ENCODE peak calls at places on chromosomes 1 and 21, in eight cellular contexts. C is GM06990, Q is hepatocyte, L is foreskin fibroblast, R is left ventricle myocardium inferior, P is dorsolateral prefrontal cortex, O is esophagus muscularis mucosa, V is PC-3. Z is an unnamed sample.
A peak's percentile ranks its signal among the peaks of the same experiment; 100 is the strongest.

GRCh38 chr1:54407201-54407956 is 1.2 kb upstream of the SSBP3 start:
- DNase-seq in C (peak; percentile 76), Q (peak; percentile 93), L (peak; percentile 83), R (peak; percentile 39), P (peak; percentile 76), O (no peak), V (peak; percentile 90), Z (peak; percentile 83)

GRCh38 chr1:28370220-28371010 is 875 bp downstream of the PHACTR4 start:
- DNase-seq in C (no peak), Q (no peak), L (peak; percentile 41), R (no peak), P (peak; percentile 13), O (no peak), V (peak; percentile 55), Z (no peak)

GRCh38 chr21:44514746-44515358 is 25.1 kb downstream of the KRTAP10-1 start:
- DNase-seq in C (no peak), Q (no peak), L (no peak), R (no peak), P (no peak), O (no peak), V (no peak), Z (no peak)

GRCh38 chr1:16217061-16217785 is 4.8 kb upstream of the ARHGEF19 start:
- DNase-seq in C (peak; percentile 92), Q (peak; percentile 100), L (peak; percentile 96), R (peak; percentile 99), P (peak; percentile 96), O (peak; percentile 99), V (peak; percentile 97), Z (peak; percentile 57)

GRCh38 chr1:110443393-110443918 is 7.5 kb upstream of the PROK1 start:
- DNase-seq in C (no peak), Q (no peak), L (no peak), R (no peak), P (no peak), O (no peak), V (no peak), Z (no peak)

GRCh38 chr1:226447932-226448670 is 40.2 kb upstream of the PARP1 start:
- DNase-seq in C (no peak), Q (no peak), L (no peak), R (no peak), P (no peak), O (no peak), V (peak; percentile 72), Z (no peak)

GRCh38 chr1:76682152-76682551 is 185.1 kb upstream of the ST6GALNAC5 start:
- DNase-seq in C (no peak), Q (no peak), L (no peak), R (no peak), P (no peak), O (no peak), V (no peak), Z (no peak)

GRCh38 chr21:44878053-44878982 is 4.8 kb upstream of the PTTG1IP start:
- DNase-seq in C (no peak), Q (peak; percentile 60), L (no peak), R (peak; percentile 9), P (no peak), O (no peak), V (peak; percentile 89), Z (no peak)

GRCh38 chr1:155970531-155971167 is 7.7 kb downstream of the ARHGEF2 start:
- DNase-seq in C (peak; percentile 62), Q (no peak), L (peak; percentile 90), R (peak; percentile 66), P (peak; percentile 64), O (no peak), V (no peak), Z (no peak)

GRCh38 chr1:33338495-33339211 is 17.8 kb upstream of the A3GALT2 start:
- DNase-seq in C (no peak), Q (peak; percentile 71), L (peak; percentile 90), R (peak; percentile 57), P (peak; percentile 80), O (no peak), V (no peak), Z (peak; percentile 73)

GRCh38 chr1:12453400-12454343 is 164.3 kb downstream of the DHRS3 start:
- DNase-seq in C (no peak), Q (no peak), L (no peak), R (no peak), P (no peak), O (no peak), V (no peak), Z (no peak)

GRCh38 chr1:162822391-162823200 is 32.1 kb downstream of the HSD17B7 start:
- DNase-seq in C (no peak), Q (peak; percentile 32), L (no peak), R (no peak), P (peak; percentile 4), O (no peak), V (peak; percentile 42), Z (no peak)

GRCh38 chr1:34549199-34549598 is 205.6 kb upstream of the GJB5 start:
- DNase-seq in C (no peak), Q (peak; percentile 62), L (no peak), R (no peak), P (no peak), O (peak; percentile 86), V (peak; percentile 53), Z (no peak)

GRCh38 chr1:59020151-59020997 is 236.5 kb upstream of the JUN start:
- DNase-seq in C (peak; percentile 68), Q (peak; percentile 56), L (peak; percentile 69), R (peak; percentile 30), P (no peak), O (no peak), V (peak; percentile 58), Z (no peak)

GRCh38 chr1:241640867-241641542 is 836 bp upstream of the CHML start:
- DNase-seq in C (no peak), Q (peak; percentile 65), L (no peak), R (no peak), P (peak; percentile 5), O (no peak), V (peak; percentile 55), Z (no peak)

GRCh38 chr1:234956821-234957329 is 171.8 kb downstream of the TOMM20 start:
- DNase-seq in C (no peak), Q (no peak), L (no peak), R (no peak), P (no peak), O (no peak), V (no peak), Z (no peak)

GRCh38 chr1:19139711-19140110 is 70.4 kb downstream of the UBR4 start:
- DNase-seq in C (no peak), Q (no peak), L (no peak), R (no peak), P (peak; percentile 64), O (no peak), V (no peak), Z (no peak)

GRCh38 chr1:19210772-19211549 is 895 bp upstream of the UBR4 start:
- DNase-seq in C (no peak), Q (no peak), L (no peak), R (no peak), P (no peak), O (no peak), V (peak; percentile 7), Z (no peak)

GRCh38 chr21:45901061-45901690 is 80.4 kb upstream of the COL6A1 start:
- DNase-seq in C (no peak), Q (no peak), L (no peak), R (no peak), P (no peak), O (no peak), V (no peak), Z (no peak)

GRCh38 chr1:230300322-230301301 is 125.5 kb downstream of the PGBD5 start:
- DNase-seq in C (no peak), Q (no peak), L (no peak), R (no peak), P (no peak), O (no peak), V (no peak), Z (no peak)

GRCh38 chr21:22573834-22574233 is 1575.6 kb downstream of the NCAM2 start:
- DNase-seq in C (no peak), Q (no peak), L (no peak), R (no peak), P (no peak), O (no peak), V (no peak), Z (no peak)

DNA sequence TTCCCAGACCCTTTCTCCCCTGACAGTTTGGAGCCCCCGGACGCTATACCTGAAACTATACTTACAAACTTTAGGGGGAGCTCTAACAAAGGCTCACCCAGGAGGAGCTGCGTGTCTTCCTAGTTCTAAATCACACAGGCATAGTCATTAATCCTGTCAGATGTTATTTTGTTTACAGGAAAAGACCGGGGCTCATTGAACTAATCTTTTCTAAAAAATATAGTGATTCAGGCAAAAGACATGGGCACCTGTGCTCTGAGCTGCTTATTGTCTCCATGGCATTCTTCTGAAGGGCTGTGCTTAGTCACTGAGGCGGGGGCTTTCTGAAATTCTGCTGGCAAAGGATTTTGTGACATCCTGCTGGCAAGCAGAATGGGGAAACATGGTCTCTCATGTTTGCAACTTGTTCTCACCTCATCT is 1577.0 kb downstream of the NCAM2 start:
- DNase-seq in C (no peak), Q (peak; percentile 41), L (no peak), R (no peak), P (no peak), O (no peak), V (peak; percentile 47), Z (no peak)
- TF ChIP-seq CTCF in C (no peak), Q (peak; percentile 52), L (no peak), R (peak; percentile 49), P (peak; percentile 38), O (peak; percentile 20), V (peak; percentile 75), Z (peak; percentile 13)

GRCh38 chr1:23118957-23119792 is 49.5 kb downstream of the LUZP1 start:
- DNase-seq in C (no peak), Q (no peak), L (no peak), R (no peak), P (no peak), O (no peak), V (no peak), Z (no peak)
- H3K4me3 ChIP-seq in C (no peak overlapping the region), Q (no peak overlapping the region), L (peak overlapping the region; percentile 4), R (peak overlapping the region; percentile 38), P (no peak overlapping the region), O (peak overlapping the region; percentile 15), V (no peak overlapping the region), Z (peak overlapping the region; percentile 13)

GRCh38 chr21:42520628-42521253 is 7.1 kb downstream of the SLC37A1 start:
- DNase-seq in C (no peak), Q (no peak), L (no peak), R (no peak), P (peak; percentile 66), O (no peak), V (no peak), Z (no peak)
- TF ChIP-seq CTCF in C (no peak), Q (peak; percentile 6), L (no peak), R (peak; percentile 36), P (no peak), O (peak; percentile 26), V (no peak), Z (peak; percentile 30)

GRCh38 chr1:228367798-228368791 is 38.5 kb downstream of the TRIM11 start:
- DNase-seq in C (no peak), Q (peak; percentile 80), L (no peak), R (no peak), P (no peak), O (no peak), V (peak; percentile 65), Z (no peak)
- H3K4me3 ChIP-seq in C (no peak overlapping the region), Q (no peak overlapping the region), L (no peak overlapping the region), R (peak overlapping the region; percentile 67), P (no peak overlapping the region), O (no peak overlapping the region), V (no peak overlapping the region), Z (no peak overlapping the region)